ENCODE peak calls at places on chromosomes 6 and 20, in nine cellular contexts. D, W, H, Z, S, O, T, E and K are unnamed samples.
A peak's percentile ranks its signal among the peaks of the same experiment; 100 is the strongest.

GRCh38 chr20:20360464-20360863 is 7.4 kb upstream of the INSM1 start:
- DNase-seq in D (peak; percentile 69), W (peak; percentile 65), H (peak; percentile 69), Z (no peak), S (peak; percentile 60), O (peak; percentile 47), T (peak; percentile 80), E (peak; percentile 85), K (no peak)

GRCh38 chr20:36273414-36274247 is 32.5 kb upstream of the DLGAP4 start:
- DNase-seq in D (peak; percentile 16), W (no peak), H (peak; percentile 28), Z (no peak), S (no peak), O (no peak), T (peak; percentile 30), E (peak; percentile 37), K (no peak)

GRCh38 chr6:105794263-105794662 is 291.9 kb upstream of the PRDM1 start:
- DNase-seq in D (no peak), W (peak; percentile 63), H (no peak), Z (no peak), S (no peak), O (peak; percentile 61), T (no peak), E (no peak), K (no peak)

GRCh38 chr6:112906737-112907136 is 559.6 kb downstream of the RFPL4B start:
- DNase-seq in D (peak; percentile 89), W (no peak), H (peak; percentile 66), Z (no peak), S (no peak), O (no peak), T (no peak), E (peak; percentile 93), K (no peak)

GRCh38 chr6:13098808-13099570 is 229.3 kb downstream of the TBC1D7 start:
- DNase-seq in D (no peak), W (no peak), H (no peak), Z (no peak), S (no peak), O (no peak), T (no peak), E (no peak), K (no peak)

GRCh38 chr6:33430991-33431879 is 11.4 kb downstream of the SYNGAP1 start:
- DNase-seq in D (peak; percentile 65), W (no peak), H (peak; percentile 57), Z (no peak), S (no peak), O (peak; percentile 72), T (peak; percentile 92), E (no peak), K (peak; percentile 89)

GRCh38 chr6:117548797-117549301 is 53.5 kb downstream of the GOPC start:
- DNase-seq in D (peak; percentile 73), W (no peak), H (peak; percentile 77), Z (no peak), S (peak; percentile 35), O (no peak), T (peak; percentile 29), E (peak; percentile 62), K (no peak)

GRCh38 chr20:22775671-22776139 is 191.3 kb upstream of the FOXA2 start:
- DNase-seq in D (peak; percentile 65), W (no peak), H (peak; percentile 85), Z (no peak), S (peak; percentile 88), O (no peak), T (no peak), E (peak; percentile 30), K (no peak)

GRCh38 chr6:26217714-26218075 is 130.5 kb downstream of the HFE start:
- DNase-seq in D (no peak), W (peak; percentile 56), H (peak; percentile 32), Z (no peak), S (peak; percentile 39), O (peak; percentile 52), T (peak; percentile 69), E (peak; percentile 55), K (no peak)

GRCh38 chr6:579339-579738 is 77.6 kb downstream of the HUS1B start:
- DNase-seq in D (peak; percentile 45), W (no peak), H (peak; percentile 34), Z (no peak), S (no peak), O (no peak), T (peak; percentile 45), E (peak; percentile 45), K (no peak)

GRCh38 chr20:31569163-31570020 is 35.7 kb upstream of the ID1 start:
- DNase-seq in D (peak; percentile 53), W (peak; percentile 74), H (peak; percentile 57), Z (no peak), S (peak; percentile 33), O (peak; percentile 77), T (peak; percentile 71), E (peak; percentile 80), K (no peak)

DNA sequence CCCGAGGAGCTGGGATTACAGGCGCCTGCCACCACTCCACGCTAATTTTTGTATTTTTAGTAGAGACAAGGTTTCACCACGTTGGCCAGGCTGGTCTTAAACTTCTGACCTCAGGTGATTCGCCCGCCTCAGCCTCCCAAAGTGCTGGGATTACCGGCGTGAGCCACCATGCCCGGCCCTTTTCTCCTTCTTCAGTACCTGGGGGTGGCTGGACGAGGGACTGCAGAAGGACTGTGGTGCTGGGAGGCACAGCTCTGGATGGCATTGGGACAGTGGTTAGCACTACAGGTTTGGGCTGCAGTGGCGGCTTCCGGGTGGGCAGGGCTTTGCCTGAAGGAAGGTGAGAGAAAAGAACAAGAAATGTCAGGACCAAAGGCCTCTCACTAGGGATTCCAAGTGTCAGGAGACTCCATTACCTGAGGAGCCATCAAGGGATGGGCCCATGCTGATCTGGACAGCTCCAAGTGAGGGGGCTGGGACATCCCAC is 7.4 kb downstream of the ATF6B start:
- DNase-seq in D (no peak), W (no peak), H (no peak), Z (no peak), S (no peak), O (no peak), T (no peak), E (no peak), K (no peak)
- H3K4me3 ChIP-seq in D (no peak overlapping the region), W (no peak overlapping the region), H (no peak overlapping the region), Z (no peak overlapping the region), S (no peak overlapping the region), O (no peak overlapping the region), T (no peak overlapping the region), E (no peak overlapping the region), K (no peak overlapping the region)

GRCh38 chr20:10558635-10559187 is 115.1 kb downstream of the JAG1 start:
- DNase-seq in D (peak; percentile 99), W (no peak), H (peak; percentile 95), Z (no peak), S (peak; percentile 97), O (no peak), T (no peak), E (peak; percentile 78), K (no peak)

GRCh38 chr20:10560681-10561080 is 113.1 kb downstream of the JAG1 start:
- DNase-seq in D (no peak), W (no peak), H (no peak), Z (no peak), S (no peak), O (no peak), T (no peak), E (no peak), K (no peak)

GRCh38 chr20:10561302-10561701 is 112.5 kb downstream of the JAG1 start:
- DNase-seq in D (no peak), W (no peak), H (no peak), Z (no peak), S (no peak), O (no peak), T (no peak), E (no peak), K (no peak)

GRCh38 chr20:10557685-10558084 is 116.1 kb downstream of the JAG1 start:
- DNase-seq in D (no peak), W (no peak), H (no peak), Z (no peak), S (peak; percentile 90), O (no peak), T (no peak), E (no peak), K (no peak)

DNA sequence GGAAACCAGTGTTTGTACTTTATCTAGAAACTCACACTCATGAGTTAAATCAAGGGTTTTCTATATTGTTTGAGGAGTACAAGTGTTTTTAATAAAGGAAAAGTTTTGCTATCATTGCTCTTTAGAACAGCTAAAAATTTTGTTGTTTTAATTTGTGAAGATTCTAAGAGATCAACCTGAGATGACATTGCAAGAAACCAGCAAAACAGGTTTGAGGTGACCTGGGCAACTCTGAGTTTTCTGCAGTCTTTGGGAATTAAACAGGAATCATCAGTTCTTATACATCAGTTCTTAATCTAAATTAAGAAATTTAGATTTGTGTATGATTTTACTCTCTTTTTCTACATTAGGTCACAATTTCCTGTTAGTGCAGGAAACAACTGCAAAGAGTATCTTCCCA is 114.5 kb downstream of the JAG1 start:
- DNase-seq in D (no peak), W (no peak), H (no peak), Z (no peak), S (no peak), O (no peak), T (no peak), E (no peak), K (no peak)
- H3K4me3 ChIP-seq in D (no peak overlapping the region), W (no peak overlapping the region), H (no peak overlapping the region), Z (no peak overlapping the region), S (no peak overlapping the region), O (no peak overlapping the region), T (no peak overlapping the region), E (no peak overlapping the region), K (no peak overlapping the region)

DNA sequence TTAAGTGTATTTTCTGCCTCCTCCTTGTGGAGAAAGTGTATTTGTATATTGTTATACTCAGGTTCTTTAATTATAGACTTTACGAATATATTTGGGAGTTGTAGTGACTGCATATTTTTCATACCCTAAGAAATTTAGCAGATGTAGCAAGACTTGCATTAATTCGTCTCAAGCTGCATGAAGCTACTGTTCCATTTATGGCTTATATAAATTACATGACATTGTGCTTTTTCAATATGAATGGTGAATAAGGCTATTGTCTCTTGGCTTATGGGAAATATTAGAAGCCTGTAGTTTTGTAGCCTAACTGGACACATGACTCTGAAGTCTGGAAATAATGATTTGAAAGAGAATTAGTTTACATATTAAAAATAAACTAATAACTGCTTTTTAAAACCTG is 2.4 kb downstream of the ADGRG6 start:
- DNase-seq in D (no peak), W (no peak), H (no peak), Z (no peak), S (no peak), O (no peak), T (no peak), E (no peak), K (no peak)
- H3K4me3 ChIP-seq in D (no peak overlapping the region), W (no peak overlapping the region), H (no peak overlapping the region), Z (no peak overlapping the region), S (peak overlapping the region; percentile 70), O (no peak overlapping the region), T (no peak overlapping the region), E (no peak overlapping the region), K (no peak overlapping the region)

DNA sequence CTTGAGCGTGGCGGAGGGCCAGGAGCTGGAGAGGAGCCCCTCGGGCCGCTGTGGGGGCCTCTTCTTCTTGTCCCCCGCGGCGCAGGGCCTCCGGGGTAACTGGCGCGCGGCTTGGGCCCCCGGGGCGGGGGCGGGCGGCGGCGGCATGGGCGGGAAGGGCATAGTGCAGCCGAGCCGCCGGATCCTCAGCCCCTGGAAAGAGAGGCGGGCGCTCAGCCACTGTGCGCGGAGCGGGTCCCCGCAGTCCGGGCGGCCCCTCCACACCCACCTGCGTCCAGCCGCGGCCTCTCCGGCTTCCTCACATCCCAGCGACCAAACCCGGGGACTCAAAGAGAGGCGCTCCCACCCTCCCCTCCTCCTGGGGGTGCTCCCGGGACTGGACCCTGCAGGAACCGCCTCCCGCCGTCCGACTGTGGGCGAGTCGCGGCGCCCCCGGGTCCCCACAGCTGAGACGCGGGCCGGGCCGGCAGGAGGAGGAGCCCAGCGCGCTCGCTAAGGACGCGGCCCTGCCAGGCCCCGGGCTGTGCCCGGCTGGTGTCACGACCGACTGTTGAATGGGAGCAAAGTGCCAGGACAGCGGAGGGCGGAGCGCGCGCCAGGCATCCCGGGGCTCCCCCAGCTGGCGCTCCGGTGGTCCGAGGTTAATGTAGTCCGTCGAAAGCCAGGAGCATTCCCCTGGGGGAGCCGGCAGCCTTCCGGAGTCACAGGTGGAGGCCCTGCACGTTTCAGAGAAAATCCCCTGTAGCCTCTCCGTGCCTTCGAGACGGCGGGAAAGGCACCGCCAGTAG is at the start of gene PRR18:
- DNase-seq in D (no peak), W (no peak), H (no peak), Z (no peak), S (no peak), O (no peak), T (no peak), E (peak; percentile 36), K (no peak)
- H3K4me3 ChIP-seq in D (peak within 1 kb of the TSS; percentile 10), W (peak within 1 kb of the TSS; percentile 32), H (no peak within 1 kb of the TSS), Z (peak within 1 kb of the TSS; percentile 75), S (peak within 1 kb of the TSS; percentile 29), O (no peak within 1 kb of the TSS), T (peak within 1 kb of the TSS; percentile 43), E (peak within 1 kb of the TSS; percentile 56), K (peak within 1 kb of the TSS; percentile 49)